ENCODE peak calls at places on chromosomes 2 and 18, in six cellular contexts. P, V, K, I, L and J are unnamed samples.

GRCh38 chr2:182077451-182078142 is 91.9 kb downstream of the PPP1R1C start:
- DNase-seq in V (peak), P (no peak), I (peak), L (peak), K (peak), J (no peak)

GRCh38 chr2:238238766-238239551 is 879 bp downstream of the HES6 start:
- DNase-seq in P (no peak), K (no peak), L (no peak), V (no peak), I (no peak), J (peak)

GRCh38 chr2:26246818-26247217 is 2.1 kb downstream of the HADHB start:
- DNase-seq in V (no peak), I (no peak), K (peak), L (peak), P (no peak), J (no peak)

GRCh38 chr2:66462196-66462825 is 27.4 kb downstream of the MEIS1 start:
- DNase-seq in K (no peak), L (no peak), V (no peak), I (no peak), P (no peak), J (no peak)

GRCh38 chr18:12657849-12658829 is at the start of gene SPIRE1:
- DNase-seq in V (no peak), P (peak), L (peak), I (peak), K (peak), J (peak)

GRCh38 chr2:118808429-118808809 is 39.0 kb downstream of the EN1 start:
- DNase-seq in V (no peak), L (no peak), I (no peak), P (no peak), K (no peak), J (no peak)

GRCh38 chr18:67477522-67477921 is 39.0 kb downstream of the DSEL start:
- DNase-seq in K (no peak), V (no peak), P (no peak), L (no peak), I (no peak), J (no peak)

GRCh38 chr2:233793465-233794127 is 15.5 kb downstream of the MROH2A start:
- DNase-seq in V (no peak), K (no peak), L (no peak), P (no peak), I (peak), J (no peak)

GRCh38 chr2:46120792-46121565 is 176.2 kb upstream of the EPAS1 start:
- DNase-seq in P (no peak), K (no peak), I (no peak), L (no peak), V (no peak), J (no peak)